ENCODE peak calls at places on chromosomes 6 and 20, in eight cellular contexts. N is A549, D is heart left ventricle, U is IMR-90, K is testis, P is breast epithelium, C is H1, Y is uterus. L is an unnamed sample. For H3K4me1, the result is how much of the 10 kb centered on the place peaks cover.

GRCh38 chr20:50050660-50051308 is 62.2 kb downstream of the UBE2V1 start:
- DNase-seq in P (no peak), Y (no peak), K (no peak), N (no peak), D (no peak), U (no peak), C (no peak), L (no peak)

GRCh38 chr6:84773431-84774173 is 9.2 kb upstream of the TBX18 start:
- DNase-seq in C (no peak), Y (no peak), P (no peak), D (peak), U (no peak), K (peak), N (peak), L (no peak)

GRCh38 chr20:50321797-50322480 is 131.3 kb downstream of the CEBPB start:
- DNase-seq in P (peak), D (no peak), K (peak), N (no peak), U (peak), C (no peak), Y (peak), L (peak)

GRCh38 chr20:19928379-19929360 is 88.5 kb upstream of the NAA20 start:
- DNase-seq in K (no peak), P (peak), U (no peak), C (no peak), N (no peak), D (no peak), Y (no peak), L (peak)

GRCh38 chr6:2810092-2810671 is 31.5 kb downstream of the SERPINB1 start:
- DNase-seq in C (no peak), P (no peak), U (peak), Y (no peak), N (no peak), D (no peak), K (no peak), L (no peak)

GRCh38 chr20:22404609-22405170 is 179.7 kb downstream of the FOXA2 start:
- DNase-seq in U (no peak), C (no peak), P (no peak), N (peak), K (no peak), D (no peak), Y (no peak), L (no peak)

GRCh38 chr6:111011360-111012142 is 29.7 kb downstream of the RPF2 start:
- DNase-seq in Y (no peak), N (peak), D (no peak), K (no peak), U (peak), C (no peak), P (no peak), L (no peak)

GRCh38 chr6:48671506-48671905 is 560.5 kb upstream of the PTCHD4 start:
- DNase-seq in P (no peak), K (no peak), U (peak), D (no peak), N (peak), Y (no peak), C (no peak), L (no peak)

GRCh38 chr6:168336967-168337366 is 17.4 kb upstream of the DACT2 start:
- DNase-seq in P (no peak), D (no peak), C (no peak), Y (no peak), U (no peak), K (no peak), N (no peak), L (no peak)

GRCh38 chr6:42387336-42387735 is 64.4 kb downstream of the TRERF1 start:
- DNase-seq in Y (no peak), D (no peak), P (no peak), K (no peak), U (no peak), C (no peak), N (no peak), L (no peak)

GRCh38 chr6:18536693-18537092 is 149.5 kb downstream of the RNF144B start:
- DNase-seq in K (no peak), D (no peak), N (no peak), U (no peak), C (no peak), P (no peak), Y (no peak), L (no peak)

GRCh38 chr6:107221519-107221918 is 106.2 kb upstream of the BEND3 start:
- DNase-seq in N (no peak), D (no peak), Y (no peak), K (no peak), U (no peak), C (no peak), P (no peak), L (no peak)

GRCh38 chr6:158160932-158161539 is 7.0 kb downstream of the SERAC1 start:
- DNase-seq in C (no peak), P (no peak), K (no peak), U (peak), D (no peak), Y (no peak), N (no peak), L (no peak)

GRCh38 chr20:6769953-6770831 is 2.7 kb downstream of the BMP2 start:
- DNase-seq in D (peak), N (no peak), Y (peak), P (no peak), C (no peak), U (no peak), K (peak), L (peak)

GRCh38 chr6:21636876-21637275 is 43.3 kb downstream of the SOX4 start:
- DNase-seq in D (no peak), C (no peak), N (no peak), P (no peak), Y (no peak), U (peak), K (no peak), L (no peak)

GRCh38 chr6:168956884-168957730 is 296.5 kb downstream of the THBS2 start:
- DNase-seq in K (peak), N (peak), C (peak), D (peak), P (peak), Y (peak), U (peak), L (peak)

GRCh38 chr6:2940851-2941250 is 30.5 kb downstream of the SERPINB6 start:
- DNase-seq in U (no peak), C (no peak), N (no peak), Y (no peak), P (no peak), D (no peak), K (peak), L (no peak)

GRCh38 chr6:19836799-19837510 is at the start of gene ID4:
- DNase-seq in K (peak), N (peak), C (peak), U (peak), Y (peak), P (peak), D (peak), L (peak)

GRCh38 chr20:7090753-7091310 is 323.3 kb downstream of the BMP2 start:
- DNase-seq in U (no peak), N (no peak), D (no peak), P (no peak), Y (no peak), C (no peak), K (no peak), L (no peak)

GRCh38 chr6:2858678-2859324 is 17.1 kb upstream of the SERPINB1 start:
- DNase-seq in C (no peak), P (no peak), D (no peak), N (no peak), K (no peak), U (no peak), Y (no peak), L (no peak)

GRCh38 chr20:36647194-36648121 is 1.5 kb upstream of the SLA2 start:
- DNase-seq in N (no peak), C (no peak), D (no peak), P (no peak), U (no peak), Y (no peak), K (no peak), L (no peak)

GRCh38 chr20:13259921-13260320 is 38.8 kb downstream of the ISM1 start:
- DNase-seq in U (no peak), C (no peak), K (no peak), N (no peak), P (no peak), Y (no peak), D (no peak), L (peak)

GRCh38 chr6:111866857-111867256 is 6.4 kb downstream of the FYN start:
- DNase-seq in N (no peak), C (no peak), U (no peak), P (no peak), Y (no peak), K (no peak), D (no peak), L (no peak)

GRCh38 chr6:29568021-29568420 is 8.5 kb upstream of the UBD start:
- DNase-seq in D (no peak), U (no peak), N (no peak), P (no peak), Y (no peak), K (no peak), C (no peak), L (no peak)

GRCh38 chr20:44644384-44645131 is 6.9 kb downstream of the ADA start:
- DNase-seq in U (no peak), N (peak), C (no peak), K (no peak), P (no peak), Y (no peak), D (no peak), L (no peak)

GRCh38 chr6:79797912-79798311 is 149.4 kb downstream of the ELOVL4 start:
- DNase-seq in Y (no peak), D (no peak), C (no peak), U (no peak), P (no peak), K (no peak), N (no peak), L (no peak)

GRCh38 chr6:83270971-83271714 is 78.0 kb downstream of the RWDD2A start:
- DNase-seq in U (peak), K (no peak), P (no peak), N (no peak), D (no peak), C (no peak), Y (no peak), L (no peak)

GRCh38 chr20:52279667-52280180 is 88.1 kb upstream of the ZFP64 start:
- DNase-seq in N (no peak), K (no peak), U (no peak), P (no peak), C (no peak), D (no peak), Y (no peak), L (no peak)

GRCh38 chr6:12296255-12296573 is 6.1 kb downstream of the EDN1 start:
- DNase-seq in C (no peak), K (no peak), P (no peak), N (peak), D (no peak), Y (no peak), U (peak), L (no peak)

GRCh38 chr6:105135056-105135455 is 44.8 kb downstream of the POPDC3 start:
- DNase-seq in U (peak), Y (no peak), K (no peak), D (peak), P (no peak), N (peak), C (no peak), L (no peak)

GRCh38 chr20:38882600-38882999 is 43.6 kb upstream of the FAM83D start:
- DNase-seq in K (no peak), D (no peak), P (no peak), N (no peak), U (no peak), C (no peak), Y (no peak), L (no peak)

GRCh38 chr6:167708501-167709094 is 118.1 kb upstream of the AFDN start:
- DNase-seq in P (no peak), K (no peak), C (no peak), N (no peak), D (no peak), U (no peak), Y (no peak), L (no peak)

GRCh38 chr6:125738276-125738675 is 11.2 kb upstream of the HEY2 start:
- DNase-seq in D (no peak), N (no peak), K (no peak), U (no peak), Y (no peak), C (no peak), P (no peak), L (no peak)

GRCh38 chr6:162371133-162371532 is 356.4 kb downstream of the PRKN start:
- DNase-seq in U (no peak), P (no peak), C (no peak), Y (no peak), D (no peak), N (no peak), K (no peak), L (no peak)

GRCh38 chr6:2556761-2557160 is 194.0 kb downstream of the MYLK4 start:
- DNase-seq in U (no peak), Y (no peak), P (no peak), C (no peak), K (no peak), N (no peak), D (no peak), L (no peak)

GRCh38 chr20:46012926-46013825 is 4.5 kb downstream of the MMP9 start:
- DNase-seq in D (no peak), K (no peak), N (no peak), U (no peak), Y (no peak), P (no peak), C (no peak), L (no peak)

GRCh38 chr6:43058511-43058910 is 723 bp downstream of the MRPL2 start:
- DNase-seq in N (no peak), U (no peak), Y (no peak), D (no peak), P (no peak), K (no peak), C (no peak), L (no peak)

DNA sequence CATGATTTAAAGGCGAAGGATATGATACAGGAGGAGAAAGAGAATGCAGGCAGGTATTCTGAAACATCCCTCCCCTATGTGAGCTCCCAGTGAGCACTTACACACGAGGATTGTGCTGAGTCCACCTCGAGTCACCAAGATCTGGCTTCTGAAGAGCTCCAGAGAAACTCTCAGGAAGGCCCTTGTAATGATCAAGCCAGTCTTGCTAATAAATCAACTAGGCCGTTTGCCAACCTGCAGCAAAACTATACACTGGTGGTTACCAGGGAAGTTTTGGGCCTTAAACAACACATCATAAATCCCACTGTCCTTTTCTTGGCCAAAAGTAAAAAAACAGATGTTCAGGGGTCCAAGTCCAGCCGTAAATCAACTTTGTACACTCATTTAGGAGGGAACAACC is 79.2 kb downstream of the STXBP5 start:
- DNase-seq in K (no peak), U (peak), N (no peak), C (no peak), Y (peak), P (no peak), D (no peak), L (peak)
- H3K4me1 ChIP-seq in K (under half), U (under half), N (under half), C (under half), Y (under half), P (under half), D (under half), L (under half)

DNA sequence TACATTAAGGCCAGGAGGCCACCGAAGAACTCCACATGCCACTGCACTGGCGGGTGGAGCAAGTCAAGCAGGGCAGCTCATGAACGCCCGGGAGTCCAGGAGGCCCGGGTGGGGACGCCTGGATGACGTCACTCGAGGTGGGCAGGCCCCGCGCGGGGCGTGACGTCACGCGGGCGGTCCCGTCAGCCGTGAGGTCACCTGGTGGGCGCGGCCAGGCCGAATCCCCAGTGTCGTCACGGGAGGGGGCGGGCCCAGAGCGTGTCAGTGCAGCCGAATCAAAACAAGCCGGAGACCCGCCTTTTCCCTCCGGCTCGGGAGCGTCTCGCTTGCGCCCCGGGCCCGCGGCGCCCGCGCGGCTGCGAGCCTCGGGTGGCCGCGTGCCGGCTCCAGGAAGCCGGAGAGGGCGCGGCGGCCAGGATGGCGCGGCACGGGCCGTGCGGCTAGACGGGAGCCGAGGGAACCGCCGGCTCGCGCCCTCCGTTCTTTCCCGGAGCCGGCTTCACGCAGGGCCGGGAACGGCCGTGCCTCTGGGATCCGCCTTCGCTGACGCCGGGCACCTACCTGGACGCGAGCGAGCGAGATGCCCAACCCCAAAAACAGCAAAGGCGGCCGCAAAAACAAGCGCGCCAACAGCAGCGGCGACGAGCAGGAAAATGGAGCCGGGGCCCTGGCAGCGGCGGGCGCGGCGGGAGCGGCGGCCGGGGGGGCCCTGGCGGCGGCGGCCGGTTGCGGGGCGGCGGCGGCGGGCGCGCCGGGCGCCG is at the start of gene HECA:
- DNase-seq in N (peak), D (peak), K (peak), Y (peak), P (peak), U (peak), C (peak), L (peak)
- TF ChIP-seq POLR2A in N (no peak), D (peak), K (peak), Y (peak), P (peak), U (peak), C (no peak), L (peak)

GRCh38 chr6:6826961-6827360 is 238.4 kb downstream of the LY86 start:
- DNase-seq in C (no peak), D (no peak), K (no peak), Y (no peak), U (no peak), N (no peak), P (no peak), L (no peak)

GRCh38 chr6:6824381-6824780 is 235.9 kb downstream of the LY86 start:
- DNase-seq in U (no peak), K (no peak), P (peak), D (no peak), Y (no peak), C (no peak), N (no peak), L (no peak)

GRCh38 chr6:6823568-6824224 is 235.2 kb downstream of the LY86 start:
- DNase-seq in C (no peak), D (no peak), N (no peak), Y (no peak), P (no peak), K (no peak), U (no peak), L (no peak)

GRCh38 chr6:6825153-6825847 is 236.8 kb downstream of the LY86 start:
- DNase-seq in Y (no peak), U (no peak), D (peak), C (no peak), N (no peak), K (no peak), P (peak), L (no peak)

GRCh38 chr6:6825986-6826901 is 237.7 kb downstream of the LY86 start:
- DNase-seq in C (no peak), P (peak), D (peak), K (peak), U (no peak), N (no peak), Y (peak), L (peak)
- H3K4me3 ChIP-seq in C (no peak), P (no peak), D (no peak), K (no peak), U (no peak), N (no peak), Y (no peak), L (no peak)

GRCh38 chr6:81937296-81937937 is 184.9 kb upstream of the TENT5A start:
- DNase-seq in U (peak), P (no peak), D (no peak), Y (no peak), C (no peak), N (no peak), K (no peak), L (no peak)
- H3K4me1 ChIP-seq in U (under half), P (under half), D (under half), Y (under half), C (under half), N (under half), K (under half), L (under half)